ENCODE peak calls at places on chromosomes 6 and 20, in eight cellular contexts. Y is H7; S is activated CD4-positive, CD25-positive, alpha-beta regulatory T cell; A is T-helper 2 cell; C is EL; Z is CD4-positive, alpha-beta memory T cell; M is cerebellar cortex; E is kidney tubule cell. T is an unnamed sample.

GRCh38 chr6:81766482-81767069 is 14.1 kb upstream of the TENT5A start:
- DNase-seq in Y (no peak), S (no peak), A (no peak), C (peak), Z (no peak), M (no peak), E (peak), T (no peak)

GRCh38 chr6:137487181-137487910 is 6.8 kb downstream of the OLIG3 start:
- DNase-seq in Y (peak), S (no peak), A (no peak), C (no peak), Z (no peak), M (no peak), E (no peak), T (no peak)

GRCh38 chr6:4812068-4812467 is 35.9 kb downstream of the CDYL start:
- DNase-seq in Y (no peak), S (no peak), A (no peak), C (peak), Z (no peak), M (no peak), E (peak), T (no peak)

GRCh38 chr6:27518881-27519795 is 46.2 kb upstream of the ZNF184 start:
- DNase-seq in Y (peak), S (no peak), A (peak), C (peak), Z (peak), M (peak), E (peak), T (peak)

GRCh38 chr6:49923826-49924225 is 40.1 kb downstream of the DEFB114 start:
- DNase-seq in Y (peak), S (no peak), A (no peak), C (no peak), Z (no peak), M (no peak), E (no peak), T (no peak)

GRCh38 chr6:14734416-14735340 is 511.2 kb upstream of the JARID2 start:
- DNase-seq in Y (no peak), S (no peak), A (no peak), C (peak), Z (peak), M (no peak), E (peak), T (no peak)

GRCh38 chr6:29465279-29465678 is 8.3 kb downstream of the OR2H1 start:
- DNase-seq in Y (no peak), S (no peak), A (no peak), C (no peak), Z (no peak), M (no peak), E (no peak), T (no peak)

GRCh38 chr6:111793711-111794111 is 79.5 kb downstream of the FYN start:
- DNase-seq in Y (no peak), S (peak), A (no peak), C (no peak), Z (peak), M (no peak), E (no peak), T (no peak)

GRCh38 chr6:87407531-87407895 is 259 bp upstream of the CFAP206 start:
- DNase-seq in Y (no peak), S (no peak), A (no peak), C (peak), Z (no peak), M (peak), E (peak), T (peak)

GRCh38 chr6:155327326-155328073 is 13.2 kb upstream of the TFB1M start:
- DNase-seq in Y (peak), S (peak), A (peak), C (peak), Z (peak), M (peak), E (peak), T (peak)

GRCh38 chr6:141874930-141875602 is 257.7 kb upstream of the GJE1 start:
- DNase-seq in Y (no peak), S (no peak), A (no peak), C (peak), Z (no peak), M (no peak), E (peak), T (no peak)

GRCh38 chr6:15355683-15356099 is 109.8 kb downstream of the JARID2 start:
- DNase-seq in Y (no peak), S (no peak), A (no peak), C (no peak), Z (no peak), M (no peak), E (no peak), T (no peak)

GRCh38 chr6:96816182-96816888 is 20.9 kb downstream of the GPR63 start:
- DNase-seq in Y (peak), S (no peak), A (no peak), C (no peak), Z (no peak), M (no peak), E (no peak), T (no peak)

GRCh38 chr6:118999494-118999893 is 64.5 kb upstream of the MCM9 start:
- DNase-seq in Y (no peak), S (no peak), A (no peak), C (no peak), Z (no peak), M (no peak), E (no peak), T (no peak)

GRCh38 chr6:75167426-75167825 is 38.4 kb downstream of the COL12A1 start:
- DNase-seq in Y (no peak), S (no peak), A (no peak), C (no peak), Z (no peak), M (no peak), E (no peak), T (no peak)

GRCh38 chr20:58131581-58132142 is 96.8 kb downstream of the ANKRD60 start:
- DNase-seq in Y (no peak), S (no peak), A (no peak), C (peak), Z (no peak), M (no peak), E (peak), T (no peak)

GRCh38 chr20:48332555-48332954 is 495.2 kb downstream of the PREX1 start:
- DNase-seq in Y (no peak), S (no peak), A (no peak), C (no peak), Z (no peak), M (no peak), E (no peak), T (no peak)